ENCODE peak calls at places on chromosomes 1 and 21, in four cellular contexts. X is K562, O is GM12878, F is WTC11. K is an unnamed sample.
A peak's percentile ranks its signal among the peaks of the same experiment; 100 is the strongest.

GRCh38 chr1:53530550-53530949 is 71.4 kb downstream of the DMRTB1 start:
- DNase-seq in X (no peak), F (no peak), O (no peak), K (no peak)

GRCh38 chr1:145859491-145860159 is 744 bp upstream of the PIAS3 start:
- DNase-seq in O (peak; percentile 23), X (peak; percentile 94), F (peak; percentile 89), K (peak; percentile 73)

GRCh38 chr1:201461193-201461657 is 7.8 kb downstream of the PHLDA3 start:
- DNase-seq in O (no peak), F (no peak), X (no peak), K (peak; percentile 73)

GRCh38 chr1:15417365-15417934 is 7.8 kb downstream of the EFHD2 start:
- DNase-seq in F (no peak), O (no peak), X (peak; percentile 64), K (no peak)

GRCh38 chr1:246787781-246788513 is 63.7 kb downstream of the SCCPDH start:
- DNase-seq in O (no peak), X (no peak), F (no peak), K (no peak)

GRCh38 chr1:156833598-156833997 is 16.9 kb upstream of the SH2D2A start:
- DNase-seq in F (no peak), O (no peak), X (no peak), K (no peak)

GRCh38 chr1:43990271-43991199 is 864 bp upstream of the CCDC24 start:
- DNase-seq in X (peak; percentile 52), O (no peak), F (no peak), K (no peak)

GRCh38 chr1:37890378-37891014 is 31.1 kb upstream of the MTF1 start:
- DNase-seq in F (no peak), O (peak; percentile 16), X (peak; percentile 50), K (peak; percentile 75)

GRCh38 chr1:64969305-64970066 is 3.1 kb upstream of the JAK1 start:
- DNase-seq in O (no peak), F (no peak), X (no peak), K (peak; percentile 66)

GRCh38 chr21:43005635-43006034 is 31.3 kb downstream of the PKNOX1 start:
- DNase-seq in F (no peak), X (no peak), O (no peak), K (no peak)

GRCh38 chr21:45550552-45551210 is 8.4 kb upstream of the SLC19A1 start:
- DNase-seq in X (no peak), F (no peak), O (peak; percentile 84), K (no peak)

GRCh38 chr21:28731700-28732321 is 260.9 kb downstream of the LTN1 start:
- DNase-seq in X (no peak), O (no peak), F (no peak), K (no peak)

GRCh38 chr1:192609110-192610079 is 26.6 kb upstream of the RGS13 start:
- DNase-seq in F (no peak), X (no peak), O (peak; percentile 96), K (no peak)

GRCh38 chr1:163320891-163321290 is 863 bp upstream of the NUF2 start:
- DNase-seq in X (no peak), O (no peak), F (no peak), K (peak; percentile 1)

GRCh38 chr1:83692524-83693336 is 306.2 kb downstream of the TTLL7 start:
- DNase-seq in F (peak; percentile 54), X (no peak), O (peak; percentile 9), K (peak; percentile 1)

GRCh38 chr1:219279017-219279770 is 105.5 kb downstream of the LYPLAL1 start:
- DNase-seq in O (no peak), X (no peak), F (no peak), K (peak; percentile 56)

GRCh38 chr1:185338719-185339622 is 21.9 kb upstream of the IVNS1ABP start:
- DNase-seq in F (no peak), O (peak; percentile 86), X (no peak), K (no peak)

GRCh38 chr1:221227872-221228337 is 348.7 kb downstream of the HLX start:
- DNase-seq in F (no peak), O (no peak), X (no peak), K (no peak)

GRCh38 chr1:204410764-204411450 is 710 bp downstream of the PPP1R15B start:
- DNase-seq in X (peak; percentile 69), O (no peak), F (peak; percentile 42), K (no peak)

GRCh38 chr21:21715286-21715969 is 717.2 kb downstream of the NCAM2 start:
- DNase-seq in X (no peak), O (no peak), F (no peak), K (no peak)

GRCh38 chr1:42682739-42683529 is 716 bp downstream of the YBX1 start:
- DNase-seq in O (no peak), X (peak; percentile 92), F (peak; percentile 43), K (peak; percentile 31)

GRCh38 chr1:76303348-76303712 is 228.8 kb downstream of the ST6GALNAC3 start:
- DNase-seq in F (no peak), X (no peak), O (no peak), K (no peak)

GRCh38 chr1:92831762-92832536 is at the start of gene RPL5:
- DNase-seq in X (peak; percentile 96), F (peak; percentile 97), O (peak; percentile 96), K (peak; percentile 94)

GRCh38 chr21:44615466-44615865 is 3.6 kb downstream of the KRTAP10-8 start:
- DNase-seq in O (no peak), X (no peak), F (no peak), K (no peak)

GRCh38 chr1:199075792-199076191 is 437.0 kb downstream of the PTPRC start:
- DNase-seq in F (no peak), X (no peak), O (no peak), K (no peak)

GRCh38 chr1:96116707-96117106 is 604.9 kb upstream of the PTBP2 start:
- DNase-seq in O (no peak), F (no peak), X (no peak), K (no peak)

GRCh38 chr1:23263380-23263887 is 46.1 kb upstream of the HTR1D start:
- DNase-seq in O (no peak), F (no peak), X (no peak), K (no peak)

GRCh38 chr1:1298861-1299685 is 8.7 kb downstream of the ACAP3 start:
- DNase-seq in O (no peak), X (no peak), F (peak; percentile 86), K (no peak)

GRCh38 chr1:212178830-212179370 is 106.3 kb upstream of the PPP2R5A start:
- DNase-seq in X (no peak), O (no peak), F (no peak), K (no peak)

GRCh38 chr1:188022661-188023060 is 1193.9 kb downstream of the PLA2G4A start:
- DNase-seq in O (no peak), X (no peak), F (no peak), K (no peak)

GRCh38 chr1:111196213-111196612 is 4.2 kb downstream of the DENND2D start:
- DNase-seq in F (no peak), O (no peak), X (no peak), K (no peak)

GRCh38 chr1:36204347-36204909 is 19.8 kb upstream of the THRAP3 start:
- DNase-seq in X (no peak), F (no peak), O (no peak), K (no peak)

GRCh38 chr1:186022184-186022583 is 288.0 kb downstream of the HMCN1 start:
- DNase-seq in O (no peak), X (no peak), F (no peak), K (no peak)

GRCh38 chr1:194658090-194658439 is 1471.7 kb upstream of the B3GALT2 start:
- DNase-seq in X (peak; percentile 48), O (no peak), F (no peak), K (peak; percentile 4)

GRCh38 chr1:169150631-169151337 is 44.3 kb downstream of the ATP1B1 start:
- DNase-seq in X (no peak), F (no peak), O (no peak), K (no peak)

GRCh38 chr1:234699795-234700665 is 90.1 kb upstream of the IRF2BP2 start:
- DNase-seq in X (peak; percentile 85), F (no peak), O (peak; percentile 83), K (no peak)
- TF ChIP-seq CBFB in X (no peak), F (no peak), O (peak; percentile 17), K (no peak)

GRCh38 chr1:8090241-8090702 is 64.2 kb upstream of the ERRFI1 start:
- DNase-seq in F (no peak), X (no peak), O (no peak), K (no peak)
- TF ChIP-seq CBFB in F (no peak), X (no peak), O (no peak), K (no peak)

GRCh38 chr1:149845416-149845815 is 54.0 kb upstream of the BOLA1 start:
- DNase-seq in X (no peak), O (no peak), F (peak; percentile 24), K (no peak)

GRCh38 chr1:149846600-149847466 is 52.5 kb upstream of the BOLA1 start:
- DNase-seq in O (no peak), F (no peak), X (no peak), K (no peak)

GRCh38 chr1:149844096-149844495 is 55.3 kb upstream of the BOLA1 start:
- DNase-seq in O (no peak), X (peak; percentile 10), F (no peak), K (peak; percentile 43)

GRCh38 chr1:149844650-149845255 is 54.6 kb upstream of the BOLA1 start:
- DNase-seq in O (no peak), X (no peak), F (no peak), K (no peak)

GRCh38 chr1:149846042-149846441 is 53.3 kb upstream of the BOLA1 start:
- DNase-seq in X (no peak), F (no peak), O (no peak), K (no peak)
- TF ChIP-seq CBFB in X (no peak), F (no peak), O (no peak), K (no peak)

DNA sequence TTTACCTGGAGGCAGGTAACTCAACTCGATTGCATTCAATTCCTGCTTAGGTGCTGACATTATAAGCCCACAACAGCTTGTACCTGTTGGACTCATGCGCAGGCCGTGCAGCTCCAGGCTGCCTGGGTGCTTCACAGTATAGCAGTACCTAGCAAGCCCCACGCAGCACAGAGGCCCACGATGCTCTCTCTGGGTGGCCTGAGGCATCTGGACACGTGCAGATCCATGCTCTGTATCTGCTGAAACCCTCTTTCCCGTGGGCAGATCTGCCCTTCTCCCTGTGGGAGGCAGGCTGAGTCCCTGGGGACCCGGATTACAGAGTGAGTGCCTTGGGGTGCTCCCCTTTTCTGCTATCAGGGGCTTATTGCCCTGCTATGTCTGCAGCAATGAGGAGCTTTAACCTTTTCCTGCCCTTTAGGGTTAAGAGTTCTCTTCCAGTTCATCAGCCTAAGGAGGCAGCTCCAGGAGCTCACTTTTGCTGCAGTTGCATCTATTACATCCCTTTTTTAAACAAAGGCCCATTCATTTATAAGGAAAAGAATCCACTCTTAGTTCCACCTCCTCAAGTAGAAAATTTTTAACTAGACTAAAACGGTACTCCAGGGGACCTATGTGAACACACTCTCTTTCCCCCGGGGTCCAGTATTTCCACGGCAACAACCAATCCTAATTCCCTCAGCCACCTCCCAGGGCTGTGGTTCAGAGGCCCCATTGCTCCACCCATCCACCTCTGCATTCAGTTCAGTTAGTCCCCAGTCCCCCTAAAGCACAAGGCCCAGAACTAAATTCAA is 19.3 kb downstream of the ITPKB start:
- DNase-seq in X (no peak), F (no peak), O (no peak), K (no peak)
- TF ChIP-seq CBFB in X (no peak), F (no peak), O (no peak), K (no peak)

GRCh38 chr1:167121375-167122120 is 27.7 kb downstream of the STYXL2 start:
- DNase-seq in X (no peak), O (no peak), F (peak; percentile 58), K (no peak)
- TF ChIP-seq CBFB in X (no peak), O (no peak), F (peak; percentile 55), K (no peak)

GRCh38 chr1:114720492-114720891 is 3.9 kb upstream of the NRAS start:
- DNase-seq in O (no peak), X (no peak), F (no peak), K (peak; percentile 60)
- TF ChIP-seq CBFB in O (no peak), X (no peak), F (no peak), K (no peak)

K was measured in HepG2.